ENCODE peak calls at places on chromosomes 13 and 19, in four cellular contexts. B is GM23338, H is colonic mucosa, I is GM12878. J is an unnamed sample.
A peak's percentile ranks its signal among the peaks of the same experiment; 100 is the strongest.

GRCh38 chr13:46380242-46380641 is 6.8 kb downstream of the RUBCNL start:
- DNase-seq in B (no peak), H (no peak), I (no peak), J (no peak)

GRCh38 chr13:102443234-102443633 is 41.4 kb upstream of the FGF14 start:
- DNase-seq in B (no peak), H (no peak), I (no peak), J (no peak)

GRCh38 chr13:114129649-114130062 is 2.8 kb downstream of the RASA3 start:
- DNase-seq in B (no peak), H (no peak), I (no peak), J (no peak)

GRCh38 chr13:44273991-44274810 is 99.4 kb upstream of the SERP2 start:
- DNase-seq in B (no peak), H (no peak), I (no peak), J (peak; percentile 71)

GRCh38 chr13:33372251-33372919 is 86.8 kb upstream of the STARD13 start:
- DNase-seq in B (no peak), H (no peak), I (no peak), J (no peak)

GRCh38 chr13:88461272-88462009 is 790.3 kb downstream of the SLITRK5 start:
- DNase-seq in B (peak; percentile 94), H (no peak), I (no peak), J (no peak)

GRCh38 chr19:49473868-49474544 is at the start of gene FLT3LG:
- DNase-seq in B (peak; percentile 77), H (peak; percentile 77), I (no peak), J (peak; percentile 70)

GRCh38 chr19:11274533-11275086 is 12.3 kb upstream of the DOCK6 start:
- DNase-seq in B (no peak), H (no peak), I (no peak), J (no peak)

GRCh38 chr13:97200081-97200942 is 21.8 kb upstream of the MBNL2 start:
- DNase-seq in B (no peak), H (no peak), I (no peak), J (no peak)

GRCh38 chr13:99278199-99278598 is 20.0 kb upstream of the GPR18 start:
- DNase-seq in B (no peak), H (no peak), I (no peak), J (no peak)

GRCh38 chr13:75607447-75607846 is 28.7 kb upstream of the LMO7 start:
- DNase-seq in B (peak; percentile 8), H (no peak), I (no peak), J (no peak)

GRCh38 chr13:40401911-40402776 is 264.3 kb downstream of the FOXO1 start:
- DNase-seq in B (no peak), H (peak; percentile 97), I (peak; percentile 74), J (peak; percentile 98)

GRCh38 chr19:58518261-58519086 is 1.1 kb downstream of the ZBTB45 start:
- DNase-seq in B (no peak), H (peak; percentile 52), I (no peak), J (no peak)

GRCh38 chr13:48645845-48646244 is 7.9 kb upstream of the CYSLTR2 start:
- DNase-seq in B (no peak), H (no peak), I (no peak), J (no peak)

GRCh38 chr19:8449830-8450229 is 5.1 kb downstream of the HNRNPM start:
- DNase-seq in B (peak; percentile 59), H (no peak), I (no peak), J (no peak)

GRCh38 chr13:111165189-111165588 is 50.1 kb downstream of the ARHGEF7 start:
- DNase-seq in B (no peak), H (no peak), I (no peak), J (no peak)

GRCh38 chr13:63048648-63049047 is 1633.0 kb upstream of the PCDH20 start:
- DNase-seq in B (peak; percentile 8), H (no peak), I (no peak), J (no peak)

GRCh38 chr13:83883061-83883523 is 818 bp upstream of the SLITRK1 start:
- DNase-seq in B (peak; percentile 58), H (no peak), I (no peak), J (no peak)

GRCh38 chr13:30109471-30110135 is 197.7 kb downstream of the KATNAL1 start:
- DNase-seq in B (no peak), H (no peak), I (no peak), J (no peak)

GRCh38 chr13:30108913-30109237 is 198.5 kb downstream of the KATNAL1 start:
- DNase-seq in B (no peak), H (peak; percentile 94), I (no peak), J (no peak)

GRCh38 chr13:30108216-30108912 is 199.0 kb downstream of the KATNAL1 start:
- DNase-seq in B (no peak), H (no peak), I (no peak), J (no peak)

GRCh38 chr13:30107126-30107525 is 200.2 kb downstream of the KATNAL1 start:
- DNase-seq in B (no peak), H (no peak), I (no peak), J (no peak)

DNA sequence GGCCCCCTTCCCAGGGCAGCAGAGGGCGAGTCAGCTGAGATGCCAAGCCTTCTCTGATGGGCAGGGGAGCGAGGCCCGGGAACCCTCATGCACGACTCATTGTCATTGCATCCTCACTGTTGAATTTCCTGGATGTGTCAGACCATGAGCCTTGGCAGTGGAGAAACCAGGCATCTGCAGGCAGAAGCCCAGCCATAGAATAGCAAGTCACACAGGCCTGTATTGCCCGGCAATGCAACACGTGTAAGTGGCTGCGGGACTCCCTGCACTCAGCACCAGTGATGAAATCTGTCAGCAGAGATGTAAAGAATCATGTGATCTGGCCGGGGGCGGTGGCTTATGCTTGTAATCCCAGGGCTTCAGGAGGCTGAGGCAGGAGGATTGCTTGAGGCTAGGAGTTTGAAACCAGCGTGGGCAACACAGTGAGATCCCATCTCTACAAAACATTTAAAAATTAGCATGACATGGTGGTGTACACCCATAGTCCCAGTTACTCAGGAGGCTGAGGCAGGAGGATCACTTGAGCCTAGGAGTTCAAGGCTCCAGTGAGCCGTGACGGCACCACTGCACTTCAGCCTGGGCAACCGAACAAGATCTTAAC is 199.7 kb downstream of the KATNAL1 start:
- DNase-seq in B (no peak), H (no peak), I (no peak), J (no peak)
- H3K4me3 ChIP-seq in B (no peak overlapping the region), H (no peak overlapping the region), I (no peak overlapping the region), J (no peak overlapping the region)

DNA sequence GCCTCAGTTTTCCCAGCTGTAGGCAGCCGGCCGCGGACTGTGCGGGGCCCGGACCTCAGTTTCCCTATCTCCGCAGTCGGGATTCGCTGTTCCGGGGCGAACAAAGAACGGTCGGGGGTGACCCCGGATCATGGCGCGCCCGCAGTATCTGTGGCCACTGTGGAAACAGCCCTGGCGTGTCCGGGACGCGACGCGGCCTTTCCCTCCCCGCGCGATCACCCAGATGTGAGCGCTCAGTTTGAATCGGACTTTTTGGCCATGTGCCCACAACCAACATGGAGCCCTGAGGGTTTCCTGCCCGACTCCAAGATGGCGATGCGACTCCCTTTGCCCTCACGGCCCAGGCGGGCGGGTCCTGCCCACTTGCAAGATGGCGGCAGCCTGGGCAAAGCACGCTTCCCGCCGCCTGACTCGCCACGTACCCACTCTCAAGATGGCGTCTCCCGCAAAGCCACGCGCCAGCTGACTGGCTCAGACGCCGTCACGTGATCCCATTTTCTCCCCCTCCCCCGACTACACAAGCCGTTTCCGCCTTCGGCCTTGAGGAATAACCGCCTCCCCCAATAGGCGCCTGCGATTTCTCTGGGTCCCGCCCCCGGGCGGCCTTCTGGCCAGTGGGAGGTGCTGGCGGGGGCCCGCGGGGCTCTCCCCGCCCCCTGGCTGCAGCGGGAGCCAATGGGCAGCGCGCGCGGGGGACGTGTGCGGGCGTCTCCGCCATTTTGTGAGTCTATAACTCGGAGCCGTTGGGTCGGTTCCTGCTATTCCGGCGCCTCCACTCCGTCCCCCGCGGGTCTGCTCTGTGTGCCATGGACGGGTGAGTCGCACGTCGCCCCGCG is at the start of gene PTBP1:
- DNase-seq in B (peak; percentile 100), H (peak; percentile 100), I (peak; percentile 100), J (peak; percentile 100)
- TF ChIP-seq CTCF in B (no peak), H (no peak), I (no peak), J (no peak)

DNA sequence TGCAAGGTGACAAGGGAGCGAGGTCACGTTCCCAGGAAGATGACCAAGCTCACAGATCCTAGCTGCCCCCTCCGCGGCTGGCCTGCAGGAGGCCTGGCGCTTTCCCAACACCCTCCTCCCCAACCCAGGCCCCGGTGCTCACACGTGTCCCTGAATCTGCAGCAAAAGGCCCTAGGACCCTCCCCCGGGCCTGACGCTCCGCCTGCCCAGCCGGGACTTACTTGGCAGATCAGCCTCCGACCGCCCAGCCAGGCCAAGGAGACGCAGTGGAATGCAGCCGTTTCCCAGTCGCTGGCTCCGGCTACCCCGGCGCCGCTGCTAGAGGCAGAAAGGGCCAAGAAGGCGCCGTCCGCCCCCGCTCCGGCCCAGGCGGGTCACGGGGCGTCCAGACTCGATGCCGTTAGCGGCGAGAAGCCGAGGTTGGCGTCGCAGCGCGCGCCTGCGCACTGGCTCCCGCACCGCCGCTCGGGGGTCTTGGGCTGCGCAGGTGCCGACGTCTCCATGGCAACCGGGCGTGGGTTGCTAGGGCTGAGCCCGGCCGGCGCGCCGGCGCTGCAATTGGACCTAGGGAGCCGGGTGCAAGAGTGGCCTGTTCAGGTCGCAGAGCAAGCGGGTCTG is at the start of gene PNMA8A:
- DNase-seq in B (peak; percentile 96), H (no peak), I (no peak), J (peak; percentile 78)
- H3K4me3 ChIP-seq in B (peak within 1 kb of the TSS; percentile 85), H (peak within 1 kb of the TSS; percentile 6), I (no peak within 1 kb of the TSS), J (peak within 1 kb of the TSS; percentile 27)

GRCh38 chr19:53772943-53773342 is 51.2 kb downstream of the NLRP12 start:
- DNase-seq in B (peak; percentile 95), H (peak; percentile 56), I (no peak), J (peak; percentile 43)
- TF ChIP-seq CTCF in B (peak; percentile 93), H (peak; percentile 53), I (peak; percentile 39), J (peak; percentile 69)

GRCh38 chr13:43058836-43059235 is 35.5 kb downstream of the DNAJC15 start:
- DNase-seq in B (no peak), H (no peak), I (no peak), J (peak; percentile 79)
- H3K4me3 ChIP-seq in B (no peak overlapping the region), H (no peak overlapping the region), I (no peak overlapping the region), J (no peak overlapping the region)

GRCh38 chr13:28820099-28821051 is at the start of gene MTUS2:
- DNase-seq in B (peak; percentile 85), H (no peak), I (no peak), J (no peak)

GRCh38 chr13:28819748-28820098 is 416 bp upstream of the MTUS2 start:
- DNase-seq in B (peak; percentile 86), H (peak; percentile 34), I (no peak), J (no peak)

GRCh38 chr13:28822161-28822560 is 2.0 kb downstream of the MTUS2 start:
- DNase-seq in B (no peak), H (no peak), I (no peak), J (no peak)

GRCh38 chr13:28819046-28819747 is 942 bp upstream of the MTUS2 start:
- DNase-seq in B (peak; percentile 73), H (no peak), I (no peak), J (peak; percentile 12)

GRCh38 chr13:28817204-28817603 is 2.9 kb upstream of the MTUS2 start:
- DNase-seq in B (peak; percentile 56), H (no peak), I (no peak), J (no peak)
- TF ChIP-seq CTCF in B (peak; percentile 64), H (no peak), I (no peak), J (no peak)